ENCODE peak calls at places on chromosomes 7 and 10, in ten cellular contexts. One of them, this sample, is unnamed.

GRCh38 chr7:15686957-15687644 is 618 bp upstream of the MEOX2 start:
- DNase-seq in CD4-positive, alpha-beta T cell: no peak
- DNase-seq in GM12865: no peak
- DNase-seq in brain microvascular endothelial cell: no peak
- DNase-seq in fibroblast of lung: no peak
- DNase-seq in hepatocyte: peak
- DNase-seq in GM06990: no peak
- DNase-seq in astrocyte of the spinal cord: no peak
- DNase-seq in neural crest cell: peak
- DNase-seq in AG10803: no peak
- DNase-seq in this sample: no peak

GRCh38 chr10:71086439-71087080 is 125.8 kb upstream of the UNC5B start:
- DNase-seq in astrocyte of the spinal cord: no peak
- DNase-seq in GM12865: no peak
- DNase-seq in brain microvascular endothelial cell: no peak
- DNase-seq in fibroblast of lung: no peak
- DNase-seq in hepatocyte: no peak
- DNase-seq in neural crest cell: no peak
- DNase-seq in AG10803: no peak
- DNase-seq in GM06990: no peak
- DNase-seq in CD4-positive, alpha-beta T cell: no peak
- DNase-seq in this sample: no peak

GRCh38 chr7:31079126-31079918 is 27.2 kb downstream of the ADCYAP1R1 start:
- DNase-seq in GM06990: no peak
- DNase-seq in AG10803: no peak
- DNase-seq in brain microvascular endothelial cell: no peak
- DNase-seq in CD4-positive, alpha-beta T cell: no peak
- DNase-seq in hepatocyte: no peak
- DNase-seq in astrocyte of the spinal cord: no peak
- DNase-seq in neural crest cell: no peak
- DNase-seq in fibroblast of lung: no peak
- DNase-seq in GM12865: no peak
- DNase-seq in this sample: no peak

GRCh38 chr7:2517678-2518077 is 1.9 kb upstream of the LFNG start:
- DNase-seq in CD4-positive, alpha-beta T cell: no peak
- DNase-seq in hepatocyte: no peak
- DNase-seq in neural crest cell: no peak
- DNase-seq in GM12865: no peak
- DNase-seq in GM06990: no peak
- DNase-seq in brain microvascular endothelial cell: peak
- DNase-seq in AG10803: no peak
- DNase-seq in astrocyte of the spinal cord: peak
- DNase-seq in fibroblast of lung: peak
- DNase-seq in this sample: no peak

GRCh38 chr10:126372359-126372758 is 15.9 kb downstream of the ADAM12 start:
- DNase-seq in CD4-positive, alpha-beta T cell: no peak
- DNase-seq in brain microvascular endothelial cell: no peak
- DNase-seq in GM06990: no peak
- DNase-seq in hepatocyte: no peak
- DNase-seq in astrocyte of the spinal cord: no peak
- DNase-seq in GM12865: no peak
- DNase-seq in neural crest cell: no peak
- DNase-seq in fibroblast of lung: no peak
- DNase-seq in AG10803: no peak
- DNase-seq in this sample: no peak

GRCh38 chr7:157619753-157620525 is 283.1 kb downstream of the DNAJB6 start:
- DNase-seq in astrocyte of the spinal cord: no peak
- DNase-seq in neural crest cell: no peak
- DNase-seq in GM12865: no peak
- DNase-seq in hepatocyte: no peak
- DNase-seq in GM06990: no peak
- DNase-seq in fibroblast of lung: no peak
- DNase-seq in brain microvascular endothelial cell: no peak
- DNase-seq in AG10803: no peak
- DNase-seq in CD4-positive, alpha-beta T cell: no peak
- DNase-seq in this sample: no peak

GRCh38 chr7:92874567-92874966 is 38.2 kb upstream of the CDK6 start:
- DNase-seq in brain microvascular endothelial cell: peak
- DNase-seq in neural crest cell: no peak
- DNase-seq in GM12865: no peak
- DNase-seq in hepatocyte: no peak
- DNase-seq in CD4-positive, alpha-beta T cell: no peak
- DNase-seq in AG10803: no peak
- DNase-seq in astrocyte of the spinal cord: peak
- DNase-seq in GM06990: no peak
- DNase-seq in fibroblast of lung: peak
- DNase-seq in this sample: no peak

GRCh38 chr10:28986117-28986792 is 302.6 kb upstream of the LYZL1 start:
- DNase-seq in brain microvascular endothelial cell: no peak
- DNase-seq in GM12865: no peak
- DNase-seq in fibroblast of lung: peak
- DNase-seq in AG10803: peak
- DNase-seq in hepatocyte: no peak
- DNase-seq in astrocyte of the spinal cord: no peak
- DNase-seq in GM06990: no peak
- DNase-seq in neural crest cell: no peak
- DNase-seq in CD4-positive, alpha-beta T cell: no peak
- DNase-seq in this sample: peak

GRCh38 chr10:79053081-79053434 is 15.7 kb upstream of the ZMIZ1 start:
- DNase-seq in GM12865: no peak
- DNase-seq in GM06990: no peak
- DNase-seq in hepatocyte: no peak
- DNase-seq in fibroblast of lung: no peak
- DNase-seq in CD4-positive, alpha-beta T cell: no peak
- DNase-seq in brain microvascular endothelial cell: no peak
- DNase-seq in neural crest cell: no peak
- DNase-seq in astrocyte of the spinal cord: no peak
- DNase-seq in AG10803: no peak
- DNase-seq in this sample: no peak

GRCh38 chr10:123135415-123136141 is at the start of gene HMX3:
- DNase-seq in CD4-positive, alpha-beta T cell: no peak
- DNase-seq in GM12865: peak
- DNase-seq in GM06990: peak
- DNase-seq in hepatocyte: no peak
- DNase-seq in astrocyte of the spinal cord: no peak
- DNase-seq in neural crest cell: no peak
- DNase-seq in brain microvascular endothelial cell: no peak
- DNase-seq in AG10803: peak
- DNase-seq in fibroblast of lung: no peak
- DNase-seq in this sample: no peak

GRCh38 chr10:20417791-20418190 is 479.3 kb downstream of the NEBL start:
- DNase-seq in neural crest cell: no peak
- DNase-seq in AG10803: no peak
- DNase-seq in astrocyte of the spinal cord: no peak
- DNase-seq in GM12865: no peak
- DNase-seq in GM06990: no peak
- DNase-seq in hepatocyte: no peak
- DNase-seq in CD4-positive, alpha-beta T cell: no peak
- DNase-seq in fibroblast of lung: no peak
- DNase-seq in brain microvascular endothelial cell: no peak
- DNase-seq in this sample: no peak

GRCh38 chr7:22348379-22348778 is 8.6 kb downstream of the RAPGEF5 start:
- DNase-seq in GM06990: no peak
- DNase-seq in CD4-positive, alpha-beta T cell: no peak
- DNase-seq in fibroblast of lung: peak
- DNase-seq in AG10803: no peak
- DNase-seq in astrocyte of the spinal cord: peak
- DNase-seq in hepatocyte: peak
- DNase-seq in GM12865: no peak
- DNase-seq in brain microvascular endothelial cell: peak
- DNase-seq in neural crest cell: no peak
- DNase-seq in this sample: no peak

GRCh38 chr7:130736298-130736900 is 2.4 kb upstream of the KLF14 start:
- DNase-seq in brain microvascular endothelial cell: no peak
- DNase-seq in fibroblast of lung: no peak
- DNase-seq in astrocyte of the spinal cord: no peak
- DNase-seq in hepatocyte: no peak
- DNase-seq in CD4-positive, alpha-beta T cell: no peak
- DNase-seq in GM12865: no peak
- DNase-seq in neural crest cell: no peak
- DNase-seq in AG10803: no peak
- DNase-seq in GM06990: no peak
- DNase-seq in this sample: no peak

GRCh38 chr10:118452098-118452497 is 110.0 kb upstream of the FAM204A start:
- DNase-seq in AG10803: no peak
- DNase-seq in neural crest cell: no peak
- DNase-seq in GM12865: no peak
- DNase-seq in astrocyte of the spinal cord: no peak
- DNase-seq in hepatocyte: no peak
- DNase-seq in fibroblast of lung: no peak
- DNase-seq in GM06990: no peak
- DNase-seq in CD4-positive, alpha-beta T cell: no peak
- DNase-seq in brain microvascular endothelial cell: no peak
- DNase-seq in this sample: no peak
- TF ChIP-seq CTCF in AG10803: no peak
- TF ChIP-seq CTCF in neural crest cell: no peak
- TF ChIP-seq CTCF in GM12865: no peak
- TF ChIP-seq CTCF in astrocyte of the spinal cord: no peak
- TF ChIP-seq CTCF in hepatocyte: no peak
- TF ChIP-seq CTCF in fibroblast of lung: no peak
- TF ChIP-seq CTCF in GM06990: no peak
- TF ChIP-seq CTCF in CD4-positive, alpha-beta T cell: no peak
- TF ChIP-seq CTCF in brain microvascular endothelial cell: no peak
- TF ChIP-seq CTCF in this sample: no peak

GRCh38 chr7:55144333-55144954 is 125.6 kb downstream of the EGFR start:
- DNase-seq in hepatocyte: no peak
- DNase-seq in fibroblast of lung: no peak
- DNase-seq in neural crest cell: no peak
- DNase-seq in GM12865: no peak
- DNase-seq in CD4-positive, alpha-beta T cell: no peak
- DNase-seq in AG10803: no peak
- DNase-seq in astrocyte of the spinal cord: no peak
- DNase-seq in brain microvascular endothelial cell: no peak
- DNase-seq in GM06990: no peak
- DNase-seq in this sample: no peak
- TF ChIP-seq CTCF in hepatocyte: no peak
- TF ChIP-seq CTCF in fibroblast of lung: peak
- TF ChIP-seq CTCF in neural crest cell: peak
- TF ChIP-seq CTCF in GM12865: peak
- TF ChIP-seq CTCF in CD4-positive, alpha-beta T cell: no peak
- TF ChIP-seq CTCF in AG10803: peak
- TF ChIP-seq CTCF in astrocyte of the spinal cord: peak
- TF ChIP-seq CTCF in brain microvascular endothelial cell: peak
- TF ChIP-seq CTCF in GM06990: peak
- TF ChIP-seq CTCF in this sample: peak

GRCh38 chr10:62014510-62014909 is 113.0 kb downstream of the ARID5B start:
- DNase-seq in AG10803: no peak
- DNase-seq in fibroblast of lung: no peak
- DNase-seq in GM06990: no peak
- DNase-seq in GM12865: no peak
- DNase-seq in astrocyte of the spinal cord: no peak
- DNase-seq in neural crest cell: no peak
- DNase-seq in CD4-positive, alpha-beta T cell: no peak
- DNase-seq in hepatocyte: no peak
- DNase-seq in brain microvascular endothelial cell: no peak
- DNase-seq in this sample: no peak

GRCh38 chr10:62016477-62017140 is 115.1 kb downstream of the ARID5B start:
- DNase-seq in astrocyte of the spinal cord: no peak
- DNase-seq in AG10803: peak
- DNase-seq in fibroblast of lung: peak
- DNase-seq in CD4-positive, alpha-beta T cell: no peak
- DNase-seq in GM12865: no peak
- DNase-seq in neural crest cell: no peak
- DNase-seq in GM06990: no peak
- DNase-seq in hepatocyte: no peak
- DNase-seq in brain microvascular endothelial cell: no peak
- DNase-seq in this sample: no peak

GRCh38 chr10:62017141-62017870 is 115.8 kb downstream of the ARID5B start:
- DNase-seq in GM06990: no peak
- DNase-seq in GM12865: no peak
- DNase-seq in CD4-positive, alpha-beta T cell: no peak
- DNase-seq in brain microvascular endothelial cell: no peak
- DNase-seq in astrocyte of the spinal cord: no peak
- DNase-seq in AG10803: peak
- DNase-seq in fibroblast of lung: no peak
- DNase-seq in hepatocyte: no peak
- DNase-seq in neural crest cell: no peak
- DNase-seq in this sample: no peak

GRCh38 chr10:62018141-62018911 is 116.8 kb downstream of the ARID5B start:
- DNase-seq in brain microvascular endothelial cell: no peak
- DNase-seq in neural crest cell: no peak
- DNase-seq in GM12865: no peak
- DNase-seq in astrocyte of the spinal cord: no peak
- DNase-seq in fibroblast of lung: no peak
- DNase-seq in hepatocyte: no peak
- DNase-seq in GM06990: no peak
- DNase-seq in AG10803: no peak
- DNase-seq in CD4-positive, alpha-beta T cell: no peak
- DNase-seq in this sample: no peak

DNA sequence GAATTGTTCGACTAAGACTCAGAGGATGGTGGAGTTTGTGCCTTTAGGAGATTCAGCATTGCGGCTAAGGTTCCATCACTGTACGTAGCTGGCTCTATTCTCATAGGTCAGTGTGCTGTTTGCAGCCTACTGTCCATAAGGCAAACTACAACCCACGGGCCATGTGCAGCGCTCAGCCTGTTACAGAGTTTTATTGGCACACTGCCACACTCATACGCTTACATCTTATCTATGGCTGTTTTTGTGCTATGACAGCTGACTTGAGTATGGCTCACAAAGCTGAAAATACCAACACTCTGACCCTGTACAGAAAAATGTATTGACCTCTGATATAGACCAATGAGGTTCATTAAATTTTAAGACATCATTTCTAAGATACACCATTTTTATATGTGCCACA is 114.5 kb downstream of the ARID5B start:
- DNase-seq in brain microvascular endothelial cell: peak
- DNase-seq in CD4-positive, alpha-beta T cell: no peak
- DNase-seq in GM12865: no peak
- DNase-seq in neural crest cell: no peak
- DNase-seq in GM06990: no peak
- DNase-seq in fibroblast of lung: no peak
- DNase-seq in AG10803: no peak
- DNase-seq in astrocyte of the spinal cord: no peak
- DNase-seq in hepatocyte: peak
- DNase-seq in this sample: no peak
- TF ChIP-seq CTCF in brain microvascular endothelial cell: peak
- TF ChIP-seq CTCF in CD4-positive, alpha-beta T cell: no peak
- TF ChIP-seq CTCF in GM12865: no peak
- TF ChIP-seq CTCF in neural crest cell: no peak
- TF ChIP-seq CTCF in GM06990: no peak
- TF ChIP-seq CTCF in fibroblast of lung: no peak
- TF ChIP-seq CTCF in AG10803: no peak
- TF ChIP-seq CTCF in astrocyte of the spinal cord: no peak
- TF ChIP-seq CTCF in hepatocyte: no peak
- TF ChIP-seq CTCF in this sample: peak

DNA sequence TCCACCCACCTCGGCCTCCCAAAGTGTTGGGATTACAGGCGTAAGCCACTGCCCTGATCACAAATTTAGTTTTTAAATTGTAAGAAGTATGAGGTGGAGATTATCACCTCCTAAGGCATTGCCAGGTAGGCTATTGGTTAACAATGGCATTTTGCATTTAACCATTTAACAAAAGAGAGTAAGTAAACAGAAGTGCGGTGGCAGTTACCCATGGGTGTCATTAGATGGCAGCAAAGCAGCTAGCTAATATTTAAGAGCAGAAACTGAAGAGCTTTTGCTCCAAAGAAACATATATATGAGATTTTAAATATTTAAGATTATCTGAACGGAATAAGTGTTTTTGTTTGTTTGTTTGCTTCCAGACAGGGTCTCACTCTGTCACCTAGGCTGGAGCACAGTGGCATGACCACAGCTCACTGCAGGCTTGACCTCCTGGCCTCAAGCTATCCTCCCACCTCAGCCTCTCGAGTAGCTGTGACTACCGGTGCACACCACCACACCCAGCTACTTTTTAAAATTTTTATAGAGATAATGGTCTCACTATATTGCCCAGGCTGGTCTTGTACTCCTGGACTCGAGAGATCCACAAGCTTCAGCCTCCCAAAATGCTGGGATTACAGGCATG is 325.5 kb upstream of the C7orf33 start:
- DNase-seq in astrocyte of the spinal cord: peak
- DNase-seq in fibroblast of lung: peak
- DNase-seq in hepatocyte: peak
- DNase-seq in neural crest cell: no peak
- DNase-seq in GM06990: no peak
- DNase-seq in GM12865: peak
- DNase-seq in brain microvascular endothelial cell: peak
- DNase-seq in CD4-positive, alpha-beta T cell: no peak
- DNase-seq in AG10803: peak
- DNase-seq in this sample: peak
- TF ChIP-seq CTCF in astrocyte of the spinal cord: peak
- TF ChIP-seq CTCF in fibroblast of lung: peak
- TF ChIP-seq CTCF in hepatocyte: peak
- TF ChIP-seq CTCF in neural crest cell: peak
- TF ChIP-seq CTCF in GM06990: peak
- TF ChIP-seq CTCF in GM12865: peak
- TF ChIP-seq CTCF in brain microvascular endothelial cell: peak
- TF ChIP-seq CTCF in CD4-positive, alpha-beta T cell: no peak
- TF ChIP-seq CTCF in AG10803: peak
- TF ChIP-seq CTCF in this sample: peak

This sample was measured in retinal pigment epithelial cell.